ENCODE peak calls at places on chromosomes 11 and 22, in four cellular contexts. One of them, this sample, is unnamed.

GRCh38 chr22:23376256-23376655 is 195.9 kb downstream of the BCR start:
- DNase-seq in CD8-positive, alpha-beta T cell: no peak
- DNase-seq in EL: peak
- DNase-seq in transverse colon: peak
- DNase-seq in this sample: no peak

GRCh38 chr11:82174610-82175009 is 559.1 kb downstream of the FAM181B start:
- DNase-seq in CD8-positive, alpha-beta T cell: no peak
- DNase-seq in EL: no peak
- DNase-seq in transverse colon: no peak
- DNase-seq in this sample: no peak

GRCh38 chr11:70590356-70590991 is 192.1 kb downstream of the CTTN start:
- DNase-seq in CD8-positive, alpha-beta T cell: no peak
- DNase-seq in EL: no peak
- DNase-seq in transverse colon: no peak
- DNase-seq in this sample: no peak

GRCh38 chr11:65911682-65912568 is 6.9 kb downstream of the C11orf68 start:
- DNase-seq in CD8-positive, alpha-beta T cell: no peak
- DNase-seq in EL: peak
- DNase-seq in transverse colon: peak
- DNase-seq in this sample: peak

GRCh38 chr11:111344032-111344431 is 35.0 kb downstream of the POU2AF1 start:
- DNase-seq in CD8-positive, alpha-beta T cell: no peak
- DNase-seq in EL: peak
- DNase-seq in transverse colon: peak
- DNase-seq in this sample: peak

GRCh38 chr11:81756864-81757595 is 976.6 kb downstream of the FAM181B start:
- DNase-seq in CD8-positive, alpha-beta T cell: no peak
- DNase-seq in EL: no peak
- DNase-seq in transverse colon: no peak
- DNase-seq in this sample: no peak

GRCh38 chr11:120137611-120138521 is at the start of gene TRIM29:
- DNase-seq in CD8-positive, alpha-beta T cell: no peak
- DNase-seq in EL: no peak
- DNase-seq in transverse colon: peak
- DNase-seq in this sample: no peak

GRCh38 chr11:67158241-67158640 is 39.2 kb downstream of the KDM2A start:
- DNase-seq in CD8-positive, alpha-beta T cell: no peak
- DNase-seq in EL: no peak
- DNase-seq in transverse colon: no peak
- DNase-seq in this sample: no peak

GRCh38 chr11:99246199-99246598 is 225.4 kb downstream of the CNTN5 start:
- DNase-seq in CD8-positive, alpha-beta T cell: no peak
- DNase-seq in EL: no peak
- DNase-seq in transverse colon: no peak
- DNase-seq in this sample: no peak

GRCh38 chr11:35030716-35031213 is 108.2 kb upstream of the CD44 start:
- DNase-seq in CD8-positive, alpha-beta T cell: no peak
- DNase-seq in EL: peak
- DNase-seq in transverse colon: peak
- DNase-seq in this sample: peak

GRCh38 chr11:108019870-108020540 is 11.3 kb downstream of the CUL5 start:
- DNase-seq in CD8-positive, alpha-beta T cell: no peak
- DNase-seq in EL: peak
- DNase-seq in transverse colon: no peak
- DNase-seq in this sample: no peak

GRCh38 chr11:61007383-61007970 is 36.0 kb downstream of the CD6 start:
- DNase-seq in CD8-positive, alpha-beta T cell: no peak
- DNase-seq in EL: peak
- DNase-seq in transverse colon: peak
- DNase-seq in this sample: no peak

GRCh38 chr11:47617417-47617809 is 23.2 kb upstream of the C1QTNF4 start:
- DNase-seq in CD8-positive, alpha-beta T cell: no peak
- DNase-seq in EL: peak
- DNase-seq in transverse colon: no peak
- DNase-seq in this sample: no peak

GRCh38 chr22:39374801-39375200 is 24.8 kb upstream of the TAB1 start:
- DNase-seq in CD8-positive, alpha-beta T cell: no peak
- DNase-seq in EL: no peak
- DNase-seq in transverse colon: no peak
- DNase-seq in this sample: no peak

GRCh38 chr22:24322522-24322921 is 51.9 kb downstream of the SPECC1L start:
- DNase-seq in CD8-positive, alpha-beta T cell: no peak
- DNase-seq in EL: no peak
- DNase-seq in transverse colon: no peak
- DNase-seq in this sample: no peak

GRCh38 chr22:42379961-42380537 is 52.2 kb downstream of the NFAM1 start:
- DNase-seq in CD8-positive, alpha-beta T cell: no peak
- DNase-seq in EL: no peak
- DNase-seq in transverse colon: no peak
- DNase-seq in this sample: no peak

GRCh38 chr11:69355346-69355940 is 61.5 kb downstream of the MYEOV start:
- DNase-seq in CD8-positive, alpha-beta T cell: no peak
- DNase-seq in EL: no peak
- DNase-seq in transverse colon: no peak
- DNase-seq in this sample: peak

GRCh38 chr11:129292768-129293167 is 82.9 kb upstream of the BARX2 start:
- DNase-seq in CD8-positive, alpha-beta T cell: no peak
- DNase-seq in EL: no peak
- DNase-seq in transverse colon: no peak
- DNase-seq in this sample: no peak

GRCh38 chr22:41915035-41915782 is at the start of gene SHISA8:
- DNase-seq in CD8-positive, alpha-beta T cell: peak
- DNase-seq in EL: peak
- DNase-seq in transverse colon: peak
- DNase-seq in this sample: peak

GRCh38 chr11:75233688-75234295 is 6.8 kb upstream of the TPBGL start:
- DNase-seq in CD8-positive, alpha-beta T cell: no peak
- DNase-seq in EL: peak
- DNase-seq in transverse colon: no peak
- DNase-seq in this sample: no peak

GRCh38 chr22:50104149-50104548 is 14.3 kb downstream of the MOV10L1 start:
- DNase-seq in CD8-positive, alpha-beta T cell: no peak
- DNase-seq in EL: no peak
- DNase-seq in transverse colon: no peak
- DNase-seq in this sample: no peak

GRCh38 chr22:37763012-37763411 is 44.7 kb upstream of the GCAT start:
- DNase-seq in CD8-positive, alpha-beta T cell: no peak
- DNase-seq in EL: no peak
- DNase-seq in transverse colon: no peak
- DNase-seq in this sample: no peak

This sample was measured in left ventricle myocardium superior.